ENCODE peak calls at places on chromosome 17, in eight cellular contexts. U, O, J, Q, A, V, S and L are unnamed samples.

GRCh38 chr17:54694287-54694887 is 206.3 kb upstream of the TOM1L1 start:
- DNase-seq in V (no peak), U (no peak), Q (no peak), O (no peak), J (no peak), A (no peak), S (no peak), L (no peak)

GRCh38 chr17:27576429-27577123 is 54.4 kb upstream of the LGALS9 start:
- DNase-seq in A (no peak), S (no peak), Q (peak; percentile 45), U (no peak), O (no peak), J (no peak), V (no peak), L (no peak)

GRCh38 chr17:63191610-63192009 is 225.6 kb downstream of the TANC2 start:
- DNase-seq in Q (no peak), O (no peak), J (no peak), U (no peak), A (peak; percentile 5), V (no peak), S (no peak), L (no peak)

GRCh38 chr17:21549107-21549687 is 143.1 kb upstream of the KCNJ18 start:
- DNase-seq in J (no peak), S (no peak), U (no peak), Q (peak; percentile 64), A (no peak), O (no peak), V (no peak), L (no peak)

GRCh38 chr17:18259621-18260331 is 686 bp upstream of the MIEF2 start:
- DNase-seq in U (no peak), Q (no peak), J (no peak), V (no peak), S (no peak), A (no peak), O (no peak), L (no peak)

GRCh38 chr17:74110467-74110866 is 93.0 kb upstream of the RPL38 start:
- DNase-seq in A (no peak), O (no peak), V (no peak), J (no peak), Q (no peak), S (no peak), U (no peak), L (no peak)

GRCh38 chr17:72406501-72406900 is 285.7 kb downstream of the SOX9 start:
- DNase-seq in V (no peak), Q (no peak), J (no peak), U (no peak), S (no peak), A (no peak), O (no peak), L (no peak)

GRCh38 chr17:5283531-5284315 is 1.6 kb downstream of the RABEP1 start:
- DNase-seq in S (no peak), V (no peak), O (no peak), A (no peak), U (no peak), J (no peak), Q (peak; percentile 9), L (no peak)

GRCh38 chr17:72950236-72950931 is 142.1 kb downstream of the SLC39A11 start:
- DNase-seq in A (no peak), S (no peak), U (peak; percentile 42), J (no peak), Q (no peak), O (no peak), V (no peak), L (no peak)

GRCh38 chr17:13925579-13925978 is 143.7 kb upstream of the COX10 start:
- DNase-seq in V (no peak), U (no peak), A (no peak), J (no peak), Q (no peak), S (no peak), O (no peak), L (no peak)

GRCh38 chr17:18191071-18191667 is 7.5 kb downstream of the ALKBH5 start:
- DNase-seq in J (no peak), A (peak; percentile 72), Q (peak; percentile 62), V (no peak), U (no peak), S (peak; percentile 76), O (peak; percentile 15), L (no peak)

GRCh38 chr17:65664296-65664695 is 102.8 kb upstream of the AXIN2 start:
- DNase-seq in A (no peak), V (no peak), U (no peak), Q (no peak), O (no peak), J (no peak), S (no peak), L (no peak)

GRCh38 chr17:74631468-74632195 is 8.1 kb upstream of the CD300E start:
- DNase-seq in U (peak; percentile 38), O (no peak), S (no peak), J (no peak), V (no peak), A (no peak), Q (peak; percentile 68), L (no peak)

GRCh38 chr17:72982680-72983079 is 109.8 kb downstream of the SLC39A11 start:
- DNase-seq in S (no peak), U (no peak), O (no peak), V (no peak), Q (no peak), A (no peak), J (no peak), L (no peak)

GRCh38 chr17:45146616-45147101 is 1.6 kb upstream of the HEXIM1 start:
- DNase-seq in A (no peak), V (no peak), O (no peak), J (no peak), Q (peak; percentile 90), S (no peak), U (no peak), L (no peak)

GRCh38 chr17:65703891-65704290 is 142.4 kb upstream of the AXIN2 start:
- DNase-seq in O (no peak), S (no peak), Q (no peak), U (no peak), J (no peak), A (no peak), V (no peak), L (no peak)

GRCh38 chr17:78127888-78128615 is 503 bp downstream of the TMC6 start:
- DNase-seq in V (peak; percentile 77), U (peak; percentile 96), J (no peak), A (no peak), O (no peak), Q (no peak), S (peak; percentile 35), L (no peak)

GRCh38 chr17:78125138-78125913 is 3.2 kb downstream of the TMC6 start:
- DNase-seq in A (no peak), S (peak; percentile 11), J (no peak), U (no peak), Q (no peak), O (no peak), V (no peak), L (peak; percentile 23)

GRCh38 chr17:78127240-78127887 is 1.2 kb downstream of the TMC6 start:
- DNase-seq in U (peak; percentile 77), V (peak; percentile 79), S (peak; percentile 64), J (peak; percentile 66), Q (peak; percentile 26), O (no peak), A (peak; percentile 84), L (peak; percentile 56)

GRCh38 chr17:78125976-78126894 is 2.3 kb downstream of the TMC6 start:
- DNase-seq in U (peak; percentile 61), J (no peak), V (no peak), Q (no peak), O (no peak), S (peak; percentile 16), A (no peak), L (no peak)

DNA sequence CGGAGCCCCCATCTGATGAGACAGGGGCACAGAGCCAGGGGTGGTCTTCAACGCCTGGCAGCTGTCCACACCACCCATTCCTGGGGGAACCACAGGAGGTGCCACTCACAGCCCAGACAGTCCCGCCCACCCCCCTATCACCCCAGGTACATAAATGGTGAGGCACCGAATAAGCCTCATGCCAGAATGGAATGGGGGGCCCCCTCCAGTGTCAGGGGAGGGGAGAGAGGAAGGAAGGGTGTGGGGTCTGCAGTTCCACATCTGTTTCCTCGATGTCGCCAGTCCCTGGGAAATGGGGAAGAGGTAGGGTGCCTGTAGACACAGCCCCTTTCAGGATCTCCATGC is 1.7 kb downstream of the TMC6 start:
- DNase-seq in J (no peak), U (peak; percentile 52), V (no peak), Q (no peak), O (no peak), A (no peak), S (no peak), L (no peak)
- H3K36me3 ChIP-seq in J (peaks cover 17% of the 10 kb centered on the region), U (peaks cover 9% of the 10 kb centered on the region), V (no peaks in the 10 kb centered on the region), Q (peaks cover 14% of the 10 kb centered on the region), O (no peaks in the 10 kb centered on the region), A (peaks cover 28% of the 10 kb centered on the region), S (no peaks in the 10 kb centered on the region), L (peaks cover 42% of the 10 kb centered on the region)

DNA sequence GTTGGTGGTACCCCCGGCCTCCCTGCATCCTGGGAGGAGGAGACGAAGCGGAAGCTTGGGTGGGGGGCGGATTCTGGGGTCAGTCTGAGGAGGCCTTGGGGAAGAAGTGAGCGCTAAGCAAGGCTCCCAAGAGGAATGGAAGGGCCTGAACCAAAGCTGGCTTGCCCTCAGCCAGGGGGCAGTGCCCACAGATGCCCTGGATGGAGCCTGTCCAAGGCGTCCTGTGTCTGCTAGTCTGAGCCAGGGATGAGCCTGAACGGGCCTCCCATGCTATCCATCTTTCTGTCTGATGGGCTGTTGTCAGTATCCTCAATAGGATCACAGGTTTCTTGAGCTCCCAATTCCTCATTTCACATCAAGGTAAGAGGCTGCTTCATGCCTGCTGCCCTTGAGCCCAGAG is 122.3 kb upstream of the LHX1 start:
- DNase-seq in U (no peak), O (no peak), V (no peak), S (no peak), J (no peak), A (no peak), Q (no peak), L (no peak)
- H3K27me3 ChIP-seq in U (peaks cover 11% of the 10 kb centered on the region), O (peaks cover 3% of the 10 kb centered on the region), V (no peaks in the 10 kb centered on the region), S (no peaks in the 10 kb centered on the region), J (peaks cover 11% of the 10 kb centered on the region), A (no peaks in the 10 kb centered on the region), Q (peaks cover 32% of the 10 kb centered on the region), L (peaks cover 12% of the 10 kb centered on the region)

DNA sequence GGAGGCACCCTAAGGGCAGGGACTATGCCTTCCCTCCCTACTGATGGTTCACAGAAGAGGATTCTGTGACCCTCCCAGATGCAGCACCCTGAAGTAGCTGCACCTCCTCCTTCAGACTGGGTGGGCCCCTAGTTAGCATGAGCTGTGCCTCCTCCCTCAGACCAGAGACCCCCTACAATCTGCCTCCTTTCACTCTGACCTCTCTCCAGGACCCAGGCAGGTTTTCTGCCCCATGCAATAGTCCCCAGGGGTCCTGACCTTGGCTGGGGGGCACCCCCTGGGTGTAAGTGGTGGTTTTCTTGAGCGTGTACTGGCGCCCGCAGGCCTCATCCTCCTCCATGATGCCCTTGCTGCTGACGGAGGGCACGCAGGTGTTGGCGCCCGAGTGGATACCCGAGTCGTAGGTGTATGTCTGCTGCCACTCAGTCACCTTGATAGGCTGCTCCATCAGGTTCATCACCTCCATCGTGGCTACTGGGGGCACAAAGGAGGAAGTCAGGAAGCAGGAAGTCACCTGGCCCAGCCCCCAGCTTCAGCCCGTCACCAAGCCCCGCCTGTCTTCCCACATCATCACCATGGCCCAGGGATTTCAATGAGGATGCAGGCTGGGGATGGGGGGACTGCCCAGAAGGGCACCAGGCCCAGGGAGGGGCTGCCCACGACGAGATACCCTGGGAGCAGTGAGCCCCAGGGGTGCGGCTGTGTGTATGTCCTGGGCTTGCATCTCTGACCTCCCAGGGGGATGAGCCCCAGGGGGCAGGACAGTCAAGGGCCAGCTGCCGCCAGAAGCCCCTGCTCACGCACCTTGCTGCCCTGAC is 14.9 kb downstream of the JUP start:
- DNase-seq in J (no peak), O (no peak), Q (no peak), A (no peak), V (no peak), U (no peak), S (no peak), L (no peak)
- H3K4me3 ChIP-seq in J (no peak overlapping the region), O (no peak overlapping the region), Q (no peak overlapping the region), A (no peak overlapping the region), V (no peak overlapping the region), U (no peak overlapping the region), S (no peak overlapping the region), L (no peak overlapping the region)

GRCh38 chr17:50853781-50854180 is 12.4 kb downstream of the TOB1 start:
- DNase-seq in O (no peak), A (no peak), S (no peak), U (peak; percentile 5), V (no peak), J (no peak), Q (no peak), L (no peak)
- H3K36me3 ChIP-seq in O (no peaks in the 10 kb centered on the region), A (no peaks in the 10 kb centered on the region), S (no peaks in the 10 kb centered on the region), U (no peaks in the 10 kb centered on the region), V (no peaks in the 10 kb centered on the region), J (no peaks in the 10 kb centered on the region), Q (no peaks in the 10 kb centered on the region), L (no peaks in the 10 kb centered on the region)